ENCODE peak calls at places on chromosomes 12 and 14, in eight cellular contexts. H is testis, F is breast epithelium, W is GM12891, P is transverse colon, V is tibial nerve, M is uterus, Z is H54. Q is an unnamed sample.

GRCh38 chr12:53806689-53807088 is 54.9 kb upstream of the CISTR start:
- DNase-seq in H (no peak), F (no peak), W (no peak), P (no peak), V (no peak), M (no peak), Z (no peak), Q (no peak)

GRCh38 chr14:101862711-101863110 is 101.2 kb downstream of the PPP2R5C start:
- DNase-seq in H (no peak), F (no peak), W (no peak), P (no peak), V (no peak), M (no peak), Z (no peak), Q (no peak)

GRCh38 chr14:69880051-69880487 is 853 bp downstream of the SMOC1 start:
- DNase-seq in H (no peak), F (no peak), W (no peak), P (no peak), V (no peak), M (no peak), Z (no peak), Q (no peak)

GRCh38 chr12:133181238-133181959 is at the start of gene ZNF268:
- DNase-seq in H (peak; percentile 96), F (peak; percentile 88), W (peak; percentile 82), P (peak; percentile 94), V (peak; percentile 73), M (peak; percentile 84), Z (peak; percentile 85), Q (peak; percentile 45)

GRCh38 chr14:59474172-59474571 is 9.0 kb upstream of the GPR135 start:
- DNase-seq in H (no peak), F (no peak), W (no peak), P (no peak), V (no peak), M (no peak), Z (no peak), Q (no peak)

GRCh38 chr12:47277972-47278448 is 198.3 kb upstream of the AMIGO2 start:
- DNase-seq in H (no peak), F (no peak), W (no peak), P (no peak), V (no peak), M (no peak), Z (peak; percentile 72), Q (no peak)

GRCh38 chr12:9869307-9870161 is at the start of gene CLEC2B:
- DNase-seq in H (no peak), F (no peak), W (no peak), P (no peak), V (no peak), M (peak; percentile 36), Z (no peak), Q (no peak)

GRCh38 chr12:76890407-76891143 is 11.8 kb upstream of the CSRP2 start:
- DNase-seq in H (no peak), F (no peak), W (no peak), P (no peak), V (no peak), M (no peak), Z (no peak), Q (no peak)

GRCh38 chr12:57094194-57095160 is 5.6 kb downstream of the NAB2 start:
- DNase-seq in H (no peak), F (no peak), W (no peak), P (no peak), V (no peak), M (no peak), Z (no peak), Q (no peak)

GRCh38 chr12:57096748-57097553 is 8.0 kb downstream of the NAB2 start:
- DNase-seq in H (no peak), F (no peak), W (no peak), P (no peak), V (no peak), M (no peak), Z (no peak), Q (no peak)

GRCh38 chr12:57095440-57095839 is 6.5 kb downstream of the NAB2 start:
- DNase-seq in H (no peak), F (no peak), W (no peak), P (no peak), V (no peak), M (no peak), Z (no peak), Q (no peak)

GRCh38 chr12:57097554-57097835 is 8.6 kb downstream of the NAB2 start:
- DNase-seq in H (no peak), F (no peak), W (no peak), P (no peak), V (no peak), M (no peak), Z (no peak), Q (no peak)

DNA sequence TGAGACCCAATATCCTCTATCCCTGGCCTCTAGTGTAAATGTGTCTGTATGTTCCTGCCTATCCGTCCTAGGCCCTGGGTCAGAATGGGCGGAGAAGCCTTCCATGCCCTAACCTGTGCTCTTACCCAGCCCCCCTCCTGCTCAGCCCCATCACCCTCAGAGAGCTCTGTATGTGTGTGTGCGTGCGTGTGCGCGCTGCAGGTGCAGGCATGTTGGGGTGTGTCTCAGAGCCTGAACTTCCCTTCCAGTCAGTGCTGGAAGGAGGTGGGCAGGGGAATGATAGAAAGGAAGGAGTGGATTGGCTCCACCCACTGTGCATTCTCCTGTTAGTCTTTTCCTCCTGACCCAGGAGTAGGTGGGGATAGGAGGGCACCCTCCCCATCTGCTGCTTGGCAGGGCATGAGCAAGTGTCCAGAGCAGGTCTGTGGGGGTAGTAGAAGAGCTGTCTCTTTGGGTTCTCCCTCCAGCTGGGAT is 7.2 kb downstream of the NAB2 start:
- DNase-seq in H (no peak), F (no peak), W (no peak), P (no peak), V (no peak), M (no peak), Z (no peak), Q (no peak)
- TF ChIP-seq POLR2A in H (no peak), F (no peak), W (no peak), P (no peak), V (no peak), M (no peak), Z (no peak), Q (peak; percentile 7)

DNA sequence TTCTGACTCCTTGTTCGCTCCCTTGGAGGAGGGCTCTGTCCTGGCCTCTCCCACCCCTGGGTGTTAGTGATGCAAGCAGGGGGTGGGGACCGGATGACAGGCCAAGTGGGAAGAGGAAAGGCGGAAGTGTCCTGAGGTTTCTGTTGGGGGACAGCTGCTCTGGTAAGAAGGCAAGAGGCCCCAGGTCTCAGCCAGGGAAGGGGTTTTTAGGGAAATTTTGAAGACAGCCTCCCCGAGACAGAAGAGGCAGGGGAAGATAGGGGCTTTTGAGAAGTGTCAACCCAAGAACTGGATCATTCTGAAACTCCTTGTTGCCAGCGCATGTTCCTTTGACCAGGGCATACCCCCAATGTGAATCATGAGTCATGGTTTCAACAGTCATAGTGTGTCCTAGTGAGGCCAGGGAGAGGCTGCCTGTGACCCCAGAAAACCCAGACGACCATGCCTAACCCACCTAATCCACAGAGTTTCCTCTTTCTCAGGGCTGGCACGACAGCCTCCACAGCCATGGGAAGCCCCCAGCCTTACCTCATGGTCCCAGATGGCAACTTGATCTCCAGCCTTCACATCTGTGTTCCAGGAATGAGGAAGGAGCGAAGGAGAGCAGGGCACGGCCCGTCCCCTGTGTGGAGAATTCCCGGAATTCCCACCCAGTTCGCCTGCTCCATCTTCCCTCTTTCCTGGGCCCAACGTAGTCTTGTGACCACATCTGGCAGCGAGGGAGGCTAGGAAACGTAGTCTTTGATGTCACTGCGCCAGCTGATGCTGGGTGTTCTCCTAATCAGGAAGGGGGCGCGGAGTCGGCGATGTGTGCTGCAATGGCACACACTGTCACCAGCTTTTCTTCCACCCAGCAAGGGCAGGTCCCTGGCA is 4.9 kb upstream of the GPR132 start:
- DNase-seq in H (no peak), F (peak; percentile 49), W (peak; percentile 75), P (no peak), V (no peak), M (no peak), Z (no peak), Q (no peak)
- TF ChIP-seq POLR2A in H (no peak), F (no peak), W (no peak), P (no peak), V (no peak), M (no peak), Z (no peak), Q (no peak)

DNA sequence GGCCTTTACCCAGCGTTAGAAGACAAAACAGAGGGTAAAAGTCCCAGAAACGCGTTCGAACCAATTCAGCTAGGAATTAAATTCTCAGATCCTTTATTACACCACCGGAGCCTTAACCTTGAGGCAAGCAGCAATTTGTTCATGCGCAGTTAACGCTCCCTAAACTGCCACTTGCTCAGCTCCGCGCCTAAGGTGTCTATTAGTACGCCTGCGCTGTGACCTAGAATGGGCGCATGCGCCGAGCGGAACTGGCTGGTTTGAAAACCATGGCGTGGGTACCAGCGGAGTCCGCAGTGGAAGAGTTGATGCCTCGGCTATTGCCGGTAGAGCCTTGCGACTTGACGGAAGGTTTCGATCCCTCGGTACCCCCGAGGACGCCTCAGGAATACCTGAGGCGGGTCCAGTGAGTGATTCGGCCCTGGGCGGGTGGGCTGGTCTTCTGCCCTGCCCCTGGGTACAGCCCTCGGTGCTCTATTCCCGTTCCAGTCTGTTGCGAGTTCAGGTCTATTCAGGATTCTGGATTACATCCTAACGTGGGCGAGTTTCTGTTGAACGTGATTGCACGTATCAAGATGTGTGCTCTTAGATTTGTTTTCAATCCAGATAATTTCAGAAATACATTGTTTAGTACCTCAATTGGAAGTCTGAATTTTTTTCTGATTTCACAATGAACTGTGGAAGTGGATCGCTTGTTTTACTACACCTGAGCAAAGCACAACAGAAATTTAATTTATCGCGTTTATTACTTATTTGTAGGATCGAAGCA is at the start of gene GEMIN2:
- DNase-seq in H (peak; percentile 97), F (peak; percentile 85), W (peak; percentile 75), P (peak; percentile 95), V (peak; percentile 85), M (peak; percentile 94), Z (peak; percentile 79), Q (peak; percentile 62)
- TF ChIP-seq POLR2A in H (no peak), F (no peak), W (peak; percentile 87), P (peak; percentile 58), V (no peak), M (no peak), Z (peak; percentile 83), Q (peak; percentile 66)

DNA sequence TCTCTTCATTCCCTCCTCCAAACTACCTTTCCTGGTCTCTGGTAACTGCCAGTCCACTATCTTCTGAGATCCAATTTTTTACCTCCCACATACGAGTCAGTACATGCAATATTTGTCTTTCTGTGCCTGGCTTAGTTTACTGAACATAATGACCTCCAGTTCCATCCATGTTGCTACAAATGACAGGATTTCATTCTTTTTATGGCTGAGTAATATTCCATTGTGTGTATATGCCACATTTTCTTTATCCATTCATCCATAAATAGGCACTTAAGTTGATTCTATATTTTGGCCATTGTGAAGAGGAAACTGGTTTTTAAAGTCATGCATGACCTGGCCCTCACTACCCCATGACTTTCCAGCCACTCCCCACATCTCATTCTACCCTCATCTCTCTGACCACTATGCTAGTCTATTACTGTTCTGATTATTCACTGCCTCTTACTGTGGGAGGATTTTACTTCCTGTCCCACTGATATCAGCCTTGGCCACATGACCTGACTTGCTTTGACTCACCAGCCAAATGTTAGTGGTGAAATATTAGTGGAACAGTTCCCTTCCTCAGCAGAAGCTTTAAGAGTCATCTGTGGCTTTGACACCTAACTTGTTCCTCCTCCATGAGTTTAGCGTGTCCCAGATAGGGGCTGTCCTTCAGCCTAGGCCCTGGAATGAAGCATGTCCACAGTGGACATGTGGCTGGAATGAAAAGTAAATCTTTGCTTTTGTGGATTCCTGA is 52.2 kb downstream of the GOLGA5 start:
- DNase-seq in H (no peak), F (no peak), W (peak; percentile 35), P (no peak), V (no peak), M (no peak), Z (peak; percentile 35), Q (no peak)
- TF ChIP-seq POLR2A in H (no peak), F (no peak), W (no peak), P (no peak), V (no peak), M (no peak), Z (no peak), Q (no peak)